ENCODE peak calls at places on chromosome 1, in seven cellular contexts. N, E, V, S, M, P and U are unnamed samples.

GRCh38 chr1:94697839-94698238 is 122.3 kb upstream of the SLC44A3 start:
- DNase-seq in S (no peak), V (no peak), P (no peak), N (no peak), E (peak), M (no peak), U (no peak)

GRCh38 chr1:8987881-8988617 is 38.2 kb downstream of the SLC2A7 start:
- DNase-seq in P (peak), M (peak), N (peak), V (peak), S (peak), E (no peak), U (no peak)

GRCh38 chr1:36182734-36183133 is 26.8 kb downstream of the MAP7D1 start:
- DNase-seq in S (no peak), M (no peak), E (no peak), P (no peak), V (no peak), N (no peak), U (no peak)

GRCh38 chr1:223504741-223505140 is 111.5 kb downstream of the CCDC185 start:
- DNase-seq in V (no peak), M (no peak), E (no peak), S (no peak), P (no peak), N (peak), U (no peak)

GRCh38 chr1:228275435-228276342 is 67.8 kb downstream of the OBSCN start:
- DNase-seq in P (peak), V (peak), M (peak), S (peak), E (peak), N (peak), U (no peak)

GRCh38 chr1:223761416-223761815 is 49.1 kb downstream of the CAPN2 start:
- DNase-seq in M (no peak), V (no peak), S (no peak), P (peak), E (no peak), N (no peak), U (no peak)

GRCh38 chr1:23422313-23422877 is 2.2 kb downstream of the TCEA3 start:
- DNase-seq in E (no peak), M (peak), S (peak), V (no peak), N (peak), P (peak), U (no peak)

GRCh38 chr1:179298952-179299351 is 5.4 kb downstream of the SOAT1 start:
- DNase-seq in N (no peak), P (no peak), M (peak), S (no peak), V (no peak), E (no peak), U (no peak)

GRCh38 chr1:245999697-246000637 is 507.1 kb downstream of the SMYD3 start:
- DNase-seq in V (no peak), S (no peak), N (no peak), M (no peak), E (no peak), P (no peak), U (no peak)

GRCh38 chr1:200258447-200259375 is 151.1 kb downstream of the ZNF281 start:
- DNase-seq in P (no peak), E (no peak), N (peak), V (peak), M (no peak), S (no peak), U (no peak)

GRCh38 chr1:209095627-209096595 is 487.6 kb upstream of the CAMK1G start:
- DNase-seq in E (no peak), M (no peak), N (peak), S (no peak), V (no peak), P (no peak), U (no peak)

GRCh38 chr1:36088265-36088576 is 471 bp upstream of the ADPRS start:
- DNase-seq in N (no peak), V (no peak), S (no peak), P (no peak), M (no peak), E (no peak), U (no peak)